ENCODE peak calls at places on chromosomes 7 and 10, in six cellular contexts. U, B, I, P, Z and M are unnamed samples.
A peak's percentile ranks its signal among the peaks of the same experiment; 100 is the strongest.

GRCh38 chr7:157427811-157428553 is 91.2 kb downstream of the DNAJB6 start:
- DNase-seq in B (no peak), I (no peak), Z (no peak), U (no peak), P (no peak), M (no peak)

GRCh38 chr10:116836087-116836486 is 13.2 kb upstream of the ENO4 start:
- DNase-seq in I (no peak), U (no peak), Z (no peak), P (no peak), B (peak; percentile 10), M (no peak)

GRCh38 chr7:137943132-137943551 is 58.7 kb downstream of the CREB3L2 start:
- DNase-seq in I (no peak), U (peak; percentile 66), B (no peak), Z (peak; percentile 92), P (peak; percentile 39), M (no peak)

GRCh38 chr7:155300641-155301452 is 3.2 kb downstream of the INSIG1 start:
- DNase-seq in U (no peak), B (no peak), I (no peak), P (no peak), Z (no peak), M (no peak)

GRCh38 chr7:74657692-74658170 is at the start of gene GTF2I:
- DNase-seq in I (no peak), Z (no peak), U (no peak), B (peak; percentile 69), P (no peak), M (no peak)

GRCh38 chr10:11146402-11147171 is 128.9 kb downstream of the CELF2 start:
- DNase-seq in P (no peak), I (no peak), Z (peak; percentile 35), U (no peak), B (no peak), M (no peak)

GRCh38 chr7:79471283-79471682 is 17.8 kb upstream of the MAGI2 start:
- DNase-seq in U (no peak), I (no peak), Z (peak; percentile 7), P (no peak), B (no peak), M (no peak)

GRCh38 chr10:63157845-63158624 is 24.9 kb downstream of the NRBF2 start:
- DNase-seq in B (peak; percentile 45), I (peak; percentile 89), P (no peak), Z (peak; percentile 35), U (peak; percentile 84), M (peak; percentile 62)

GRCh38 chr10:111756541-111757061 is 427.0 kb downstream of the GPAM start:
- DNase-seq in Z (no peak), B (peak; percentile 53), U (no peak), P (peak; percentile 12), I (peak; percentile 71), M (peak; percentile 9)

GRCh38 chr7:106865130-106866115 is at the start of gene PIK3CG:
- DNase-seq in B (no peak), P (no peak), U (no peak), Z (no peak), I (no peak), M (peak; percentile 50)

GRCh38 chr10:89553064-89553734 is 17.8 kb upstream of the SLC16A12 start:
- DNase-seq in U (peak; percentile 93), P (no peak), B (no peak), Z (peak; percentile 84), I (peak; percentile 84), M (no peak)

GRCh38 chr10:110989016-110989415 is 69.6 kb downstream of the SHOC2 start:
- DNase-seq in Z (no peak), B (no peak), U (no peak), I (peak; percentile 10), P (no peak), M (no peak)

GRCh38 chr10:102599565-102600327 is 44.5 kb upstream of the TRIM8 start:
- DNase-seq in B (no peak), U (no peak), I (no peak), Z (no peak), P (no peak), M (no peak)

GRCh38 chr10:49053053-49053997 is 62.0 kb downstream of the VSTM4 start:
- DNase-seq in I (peak; percentile 32), U (no peak), B (no peak), Z (no peak), P (peak; percentile 28), M (peak; percentile 41)

GRCh38 chr10:60958892-60959601 is 15.1 kb upstream of the RHOBTB1 start:
- DNase-seq in U (no peak), Z (peak; percentile 20), B (no peak), I (no peak), P (no peak), M (no peak)

GRCh38 chr7:104951546-104951945 is 62.5 kb upstream of the KMT2E start:
- DNase-seq in P (peak; percentile 71), B (no peak), Z (no peak), U (no peak), I (no peak), M (no peak)

GRCh38 chr7:133646493-133647154 is 393.7 kb downstream of the EXOC4 start:
- DNase-seq in U (no peak), Z (no peak), I (no peak), P (no peak), B (no peak), M (no peak)

GRCh38 chr7:88401009-88401623 is 94.4 kb upstream of the STEAP4 start:
- DNase-seq in Z (no peak), U (no peak), P (no peak), I (peak; percentile 41), B (no peak), M (no peak)

GRCh38 chr10:1431229-1431628 is 306.1 kb downstream of the ADARB2 start:
- DNase-seq in I (no peak), Z (no peak), U (no peak), B (no peak), P (no peak), M (no peak)

GRCh38 chr7:94414481-94414880 is 19.8 kb downstream of the COL1A2 start:
- DNase-seq in P (no peak), I (peak; percentile 15), B (no peak), U (no peak), Z (no peak), M (no peak)

GRCh38 chr10:123017421-123018165 is 8.8 kb downstream of the ACADSB start:
- DNase-seq in I (no peak), P (no peak), B (no peak), U (no peak), Z (no peak), M (no peak)

DNA sequence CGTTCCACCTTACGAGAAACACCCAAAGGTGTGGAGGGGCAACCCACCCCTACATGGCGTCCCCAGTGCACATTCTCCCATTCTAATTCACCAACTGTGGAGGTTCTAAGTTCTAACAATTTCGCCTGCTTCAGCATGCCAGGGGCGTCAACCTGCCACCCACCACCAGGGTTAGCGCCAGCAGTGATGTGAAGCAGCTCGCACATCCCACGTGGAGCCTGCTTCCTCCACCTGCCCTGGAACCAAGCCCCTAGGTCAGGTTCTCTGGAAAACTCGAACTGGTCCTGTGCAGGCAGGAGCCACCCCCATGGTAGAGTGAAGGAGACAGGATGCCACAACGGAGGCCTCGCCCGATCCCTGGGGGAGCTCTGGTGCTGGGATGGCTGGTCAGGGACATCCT is 33.3 kb upstream of the FXYD4 start:
- DNase-seq in I (no peak), P (no peak), U (no peak), Z (no peak), B (no peak), M (no peak)
- TF ChIP-seq CTCF in I (no peak), P (no peak), U (no peak), Z (peak; percentile 15), B (no peak), M (no peak)

GRCh38 chr10:90872648-90873020 is 860 bp downstream of the RPP30 start:
- DNase-seq in Z (no peak), B (no peak), P (no peak), I (no peak), U (no peak), M (no peak)

GRCh38 chr10:90871761-90872647 is at the start of gene RPP30:
- DNase-seq in P (peak; percentile 86), U (no peak), I (peak; percentile 83), Z (peak; percentile 83), B (peak; percentile 84), M (peak; percentile 88)

GRCh38 chr10:90866050-90866598 is 5.7 kb upstream of the RPP30 start:
- DNase-seq in P (no peak), I (no peak), Z (no peak), B (no peak), U (no peak), M (no peak)

GRCh38 chr10:90865400-90865799 is 6.4 kb upstream of the RPP30 start:
- DNase-seq in Z (peak; percentile 43), B (no peak), U (no peak), I (no peak), P (no peak), M (no peak)

GRCh38 chr10:90871279-90871760 is 454 bp upstream of the RPP30 start:
- DNase-seq in P (peak; percentile 16), I (peak; percentile 68), Z (peak; percentile 83), B (peak; percentile 48), U (no peak), M (peak; percentile 54)
- TF ChIP-seq CTCF in P (peak; percentile 66), I (no peak), Z (peak; percentile 77), B (peak; percentile 48), U (peak; percentile 62), M (peak; percentile 48)

GRCh38 chr10:79068203-79068561 is 584 bp upstream of the ZMIZ1 start:
- DNase-seq in B (no peak), Z (no peak), U (no peak), P (peak; percentile 37), I (peak; percentile 33), M (no peak)

GRCh38 chr10:79070091-79070610 is 1.4 kb downstream of the ZMIZ1 start:
- DNase-seq in P (peak; percentile 72), B (peak; percentile 66), I (no peak), U (no peak), Z (no peak), M (no peak)

GRCh38 chr10:79068562-79069324 is at the start of gene ZMIZ1:
- DNase-seq in B (peak; percentile 86), U (peak; percentile 82), Z (peak; percentile 92), P (peak; percentile 89), I (peak; percentile 95), M (peak; percentile 89)

GRCh38 chr10:79070611-79071534 is 2.1 kb downstream of the ZMIZ1 start:
- DNase-seq in I (peak; percentile 99), Z (peak; percentile 45), P (peak; percentile 95), B (peak; percentile 51), U (peak; percentile 69), M (no peak)

DNA sequence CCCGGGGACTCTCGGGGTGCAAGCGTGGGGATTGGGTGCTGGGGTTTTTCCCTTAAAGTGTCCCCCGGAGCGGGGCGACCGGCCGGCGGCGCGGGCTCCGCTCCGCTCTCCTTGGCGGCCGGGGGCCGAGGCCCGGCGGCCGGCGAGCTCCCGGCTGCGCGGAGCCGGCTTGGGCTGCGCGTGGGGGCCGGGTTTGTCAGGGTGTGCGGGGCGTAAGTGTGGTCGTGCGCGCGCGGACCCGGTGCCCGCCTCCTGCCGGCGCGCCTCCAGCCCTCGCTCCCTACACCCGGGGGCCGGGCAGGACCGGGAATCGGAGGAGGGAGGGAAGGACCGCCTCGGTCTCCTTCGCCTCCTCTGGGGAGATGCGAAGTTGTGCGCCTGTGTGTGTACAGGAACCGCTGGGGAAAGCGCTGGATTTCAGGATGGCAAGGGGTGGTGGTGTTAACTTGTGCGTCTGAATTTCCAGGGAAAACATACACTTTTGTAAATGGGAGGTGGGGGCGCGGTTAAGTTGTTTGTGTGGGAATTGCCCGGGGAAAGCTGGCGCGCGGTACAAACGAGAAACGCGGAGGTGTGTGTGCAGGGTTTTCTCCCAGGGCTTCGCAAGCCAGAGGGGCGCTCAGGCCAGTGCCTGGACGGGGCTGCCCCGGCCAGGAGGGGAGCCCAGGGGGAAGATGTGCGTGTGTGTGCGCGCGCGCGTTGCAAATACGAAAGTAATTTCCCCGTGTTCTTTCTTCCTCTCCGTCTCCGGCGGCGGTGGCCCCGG is 742 bp downstream of the ZMIZ1 start:
- DNase-seq in Z (peak; percentile 20), B (peak; percentile 55), P (peak; percentile 69), I (peak; percentile 46), U (no peak), M (peak; percentile 66)
- TF ChIP-seq CTCF in Z (no peak), B (no peak), P (no peak), I (no peak), U (no peak), M (no peak)

GRCh38 chr10:4708123-4708759 is 117.8 kb upstream of the AKR1E2 start:
- DNase-seq in B (peak; percentile 17), Z (no peak), U (no peak), P (no peak), I (peak; percentile 12), M (no peak)
- TF ChIP-seq CTCF in B (peak; percentile 23), Z (peak; percentile 62), U (peak; percentile 18), P (no peak), I (no peak), M (peak; percentile 19)